ENCODE peak calls at places on chromosome 2, in eight cellular contexts. T, O, P, R, M, Y, I and J are unnamed samples.

GRCh38 chr2:232852676-232853075 is 17.4 kb upstream of the SNORC start:
- DNase-seq in T (no peak), O (no peak), P (no peak), R (no peak), M (no peak), Y (no peak), I (no peak), J (no peak)

GRCh38 chr2:27888790-27889189 is 1.4 kb downstream of the RBKS start:
- DNase-seq in T (no peak), O (no peak), P (peak), R (no peak), M (no peak), Y (no peak), I (no peak), J (no peak)

GRCh38 chr2:184566716-184567115 is 31.6 kb upstream of the ZNF804A start:
- DNase-seq in T (no peak), O (no peak), P (no peak), R (no peak), M (no peak), Y (no peak), I (no peak), J (no peak)

GRCh38 chr2:241893265-241893664 is 23.7 kb downstream of the RTP5 start:
- DNase-seq in T (no peak), O (no peak), P (no peak), R (no peak), M (no peak), Y (peak), I (peak), J (no peak)

GRCh38 chr2:172674034-172674967 is 61.3 kb upstream of the RAPGEF4 start:
- DNase-seq in T (peak), O (no peak), P (peak), R (peak), M (no peak), Y (no peak), I (peak), J (peak)

GRCh38 chr2:39470580-39470979 is 33.5 kb upstream of the MAP4K3 start:
- DNase-seq in T (peak), O (peak), P (no peak), R (no peak), M (no peak), Y (no peak), I (no peak), J (no peak)

GRCh38 chr2:199303814-199304213 is 153.9 kb downstream of the SATB2 start:
- DNase-seq in T (no peak), O (no peak), P (peak), R (no peak), M (no peak), Y (no peak), I (no peak), J (no peak)

GRCh38 chr2:43345872-43346271 is 119.5 kb upstream of the ZFP36L2 start:
- DNase-seq in T (no peak), O (no peak), P (no peak), R (no peak), M (no peak), Y (no peak), I (no peak), J (no peak)

GRCh38 chr2:168583710-168584521 is 127.8 kb downstream of the CERS6 start:
- DNase-seq in T (no peak), O (peak), P (peak), R (no peak), M (no peak), Y (no peak), I (no peak), J (no peak)

GRCh38 chr2:172098650-172099471 is 3.8 kb downstream of the DLX2 start:
- DNase-seq in T (no peak), O (peak), P (peak), R (peak), M (no peak), Y (no peak), I (peak), J (no peak)

GRCh38 chr2:27954771-27955384 is 64.3 kb downstream of the BABAM2 start:
- DNase-seq in T (peak), O (peak), P (peak), R (no peak), M (peak), Y (no peak), I (no peak), J (no peak)

GRCh38 chr2:116819355-116819754 is 995.1 kb upstream of the DDX18 start:
- DNase-seq in T (no peak), O (no peak), P (no peak), R (no peak), M (no peak), Y (no peak), I (no peak), J (no peak)

GRCh38 chr2:176149484-176150337 is 1.6 kb upstream of the HOXD4 start:
- DNase-seq in T (no peak), O (no peak), P (no peak), R (no peak), M (no peak), Y (no peak), I (peak), J (no peak)

GRCh38 chr2:165790461-165790860 is 3.6 kb downstream of the GALNT3 start:
- DNase-seq in T (no peak), O (no peak), P (no peak), R (no peak), M (no peak), Y (no peak), I (no peak), J (no peak)

GRCh38 chr2:119315241-119315925 is 51.3 kb downstream of the C2orf76 start:
- DNase-seq in T (no peak), O (no peak), P (peak), R (no peak), M (no peak), Y (no peak), I (no peak), J (no peak)

GRCh38 chr2:241011751-241012510 is 13.5 kb downstream of the SNED1 start:
- DNase-seq in T (no peak), O (no peak), P (no peak), R (no peak), M (no peak), Y (peak), I (peak), J (no peak)

GRCh38 chr2:207142461-207142860 is 23.3 kb downstream of the KLF7 start:
- DNase-seq in T (peak), O (peak), P (peak), R (no peak), M (no peak), Y (no peak), I (no peak), J (no peak)

GRCh38 chr2:229910832-229911412 is 10.9 kb downstream of the TRIP12 start:
- DNase-seq in T (peak), O (peak), P (peak), R (no peak), M (no peak), Y (no peak), I (no peak), J (no peak)

GRCh38 chr2:170813611-170814550 is 2.8 kb upstream of the GAD1 start:
- DNase-seq in T (peak), O (peak), P (peak), R (peak), M (no peak), Y (no peak), I (no peak), J (no peak)

GRCh38 chr2:98334439-98335078 is 11.7 kb upstream of the CNGA3 start:
- DNase-seq in T (no peak), O (no peak), P (peak), R (no peak), M (no peak), Y (no peak), I (no peak), J (no peak)

GRCh38 chr2:9803023-9803805 is 40.1 kb upstream of the TAF1B start:
- DNase-seq in T (no peak), O (no peak), P (peak), R (no peak), M (no peak), Y (no peak), I (no peak), J (no peak)

GRCh38 chr2:65199891-65200290 is 27.7 kb upstream of the ACTR2 start:
- DNase-seq in T (no peak), O (no peak), P (peak), R (no peak), M (no peak), Y (no peak), I (no peak), J (no peak)

GRCh38 chr2:16584094-16584493 is 81.5 kb downstream of the CYRIA start:
- DNase-seq in T (no peak), O (no peak), P (no peak), R (no peak), M (no peak), Y (no peak), I (no peak), J (no peak)

GRCh38 chr2:204177977-204178522 is 241.5 kb downstream of the ICOS start:
- DNase-seq in T (peak), O (peak), P (peak), R (peak), M (peak), Y (no peak), I (peak), J (no peak)

GRCh38 chr2:197075754-197076337 is 149.3 kb upstream of the PGAP1 start:
- DNase-seq in T (no peak), O (peak), P (peak), R (no peak), M (no peak), Y (no peak), I (no peak), J (no peak)

GRCh38 chr2:1081411-1082225 is 131.0 kb downstream of the SNTG2 start:
- DNase-seq in T (no peak), O (no peak), P (peak), R (no peak), M (no peak), Y (no peak), I (no peak), J (no peak)

GRCh38 chr2:96325038-96325883 is at the start of gene ITPRIPL1:
- DNase-seq in T (peak), O (peak), P (peak), R (no peak), M (no peak), Y (no peak), I (peak), J (peak)

GRCh38 chr2:241269707-241270520 is 45.6 kb downstream of the HDLBP start:
- DNase-seq in T (no peak), O (no peak), P (peak), R (no peak), M (no peak), Y (no peak), I (peak), J (no peak)

GRCh38 chr2:71716697-71717624 is 263.6 kb downstream of the DYSF start:
- DNase-seq in T (no peak), O (no peak), P (peak), R (no peak), M (no peak), Y (peak), I (no peak), J (no peak)

GRCh38 chr2:165952600-165953210 is 871 bp downstream of the TTC21B start:
- DNase-seq in T (peak), O (no peak), P (peak), R (no peak), M (no peak), Y (no peak), I (no peak), J (no peak)

GRCh38 chr2:230362030-230362691 is 35.2 kb downstream of the SP140L start:
- DNase-seq in T (no peak), O (no peak), P (no peak), R (no peak), M (no peak), Y (no peak), I (no peak), J (no peak)

GRCh38 chr2:37827911-37828411 is 97.1 kb upstream of the RMDN2 start:
- DNase-seq in T (no peak), O (no peak), P (peak), R (no peak), M (no peak), Y (no peak), I (no peak), J (no peak)

GRCh38 chr2:81675651-81676050 is 1371.1 kb upstream of the LRRTM1 start:
- DNase-seq in T (no peak), O (no peak), P (no peak), R (no peak), M (no peak), Y (no peak), I (no peak), J (no peak)